ENCODE peak calls at places on chromosome 9, in five cellular contexts. One of them, this sample, is unnamed.

GRCh38 chr9:9747787-9748186 is 865.0 kb downstream of the PTPRD start:
- DNase-seq in upper lobe of right lung: no peak
- DNase-seq in left lung: no peak
- DNase-seq in heart right ventricle: no peak
- DNase-seq in CD8-positive, alpha-beta T cell: no peak
- DNase-seq in this sample: no peak

GRCh38 chr9:33233659-33234335 is 6.2 kb upstream of the SPINK4 start:
- DNase-seq in upper lobe of right lung: peak
- DNase-seq in left lung: peak
- DNase-seq in heart right ventricle: no peak
- DNase-seq in CD8-positive, alpha-beta T cell: no peak
- DNase-seq in this sample: no peak

GRCh38 chr9:33393581-33393980 is 8.8 kb downstream of the AQP7 start:
- DNase-seq in upper lobe of right lung: peak
- DNase-seq in left lung: peak
- DNase-seq in heart right ventricle: peak
- DNase-seq in CD8-positive, alpha-beta T cell: no peak
- DNase-seq in this sample: no peak

GRCh38 chr9:93636172-93636661 is 59.8 kb downstream of the PHF2 start:
- DNase-seq in upper lobe of right lung: peak
- DNase-seq in left lung: no peak
- DNase-seq in heart right ventricle: no peak
- DNase-seq in CD8-positive, alpha-beta T cell: no peak
- DNase-seq in this sample: no peak

GRCh38 chr9:113505963-113506624 is 42.6 kb downstream of the RGS3 start:
- DNase-seq in upper lobe of right lung: no peak
- DNase-seq in left lung: no peak
- DNase-seq in heart right ventricle: no peak
- DNase-seq in CD8-positive, alpha-beta T cell: no peak
- DNase-seq in this sample: no peak

GRCh38 chr9:86585422-86586143 is 231.4 kb upstream of the TUT7 start:
- DNase-seq in upper lobe of right lung: no peak
- DNase-seq in left lung: no peak
- DNase-seq in heart right ventricle: no peak
- DNase-seq in CD8-positive, alpha-beta T cell: no peak
- DNase-seq in this sample: no peak

GRCh38 chr9:4596165-4596922 is 65.8 kb upstream of the PLPP6 start:
- DNase-seq in upper lobe of right lung: no peak
- DNase-seq in left lung: no peak
- DNase-seq in heart right ventricle: peak
- DNase-seq in CD8-positive, alpha-beta T cell: peak
- DNase-seq in this sample: no peak

GRCh38 chr9:81146684-81147337 is 542.5 kb downstream of the TLE1 start:
- DNase-seq in upper lobe of right lung: no peak
- DNase-seq in left lung: no peak
- DNase-seq in heart right ventricle: no peak
- DNase-seq in CD8-positive, alpha-beta T cell: no peak
- DNase-seq in this sample: no peak

GRCh38 chr9:8628771-8629170 is 829.2 kb upstream of the DMAC1 start:
- DNase-seq in upper lobe of right lung: no peak
- DNase-seq in left lung: no peak
- DNase-seq in heart right ventricle: no peak
- DNase-seq in CD8-positive, alpha-beta T cell: no peak
- DNase-seq in this sample: no peak

GRCh38 chr9:95197692-95198271 is 119.7 kb downstream of the FANCC start:
- DNase-seq in upper lobe of right lung: no peak
- DNase-seq in left lung: no peak
- DNase-seq in heart right ventricle: no peak
- DNase-seq in CD8-positive, alpha-beta T cell: no peak
- DNase-seq in this sample: no peak

GRCh38 chr9:33737811-33738606 is 57.4 kb upstream of the PRSS3 start:
- DNase-seq in upper lobe of right lung: no peak
- DNase-seq in left lung: no peak
- DNase-seq in heart right ventricle: peak
- DNase-seq in CD8-positive, alpha-beta T cell: no peak
- DNase-seq in this sample: peak

GRCh38 chr9:138057726-138058125 is 180.1 kb downstream of the CACNA1B start:
- DNase-seq in upper lobe of right lung: peak
- DNase-seq in left lung: peak
- DNase-seq in heart right ventricle: no peak
- DNase-seq in CD8-positive, alpha-beta T cell: no peak
- DNase-seq in this sample: no peak

GRCh38 chr9:90909225-90909624 is 107.6 kb downstream of the SYK start:
- DNase-seq in upper lobe of right lung: no peak
- DNase-seq in left lung: no peak
- DNase-seq in heart right ventricle: no peak
- DNase-seq in CD8-positive, alpha-beta T cell: no peak
- DNase-seq in this sample: no peak

GRCh38 chr9:3526166-3526902 is 533 bp upstream of the RFX3 start:
- DNase-seq in upper lobe of right lung: peak
- DNase-seq in left lung: peak
- DNase-seq in heart right ventricle: peak
- DNase-seq in CD8-positive, alpha-beta T cell: peak
- DNase-seq in this sample: peak

GRCh38 chr9:133236291-133237071 is 27.4 kb upstream of the OBP2B start:
- DNase-seq in upper lobe of right lung: no peak
- DNase-seq in left lung: no peak
- DNase-seq in heart right ventricle: no peak
- DNase-seq in CD8-positive, alpha-beta T cell: no peak
- DNase-seq in this sample: no peak

GRCh38 chr9:88828018-88828417 is 163.2 kb upstream of the S1PR3 start:
- DNase-seq in upper lobe of right lung: no peak
- DNase-seq in left lung: no peak
- DNase-seq in heart right ventricle: no peak
- DNase-seq in CD8-positive, alpha-beta T cell: no peak
- DNase-seq in this sample: no peak

GRCh38 chr9:93652604-93653592 is 76.5 kb downstream of the PHF2 start:
- DNase-seq in upper lobe of right lung: peak
- DNase-seq in left lung: peak
- DNase-seq in heart right ventricle: no peak
- DNase-seq in CD8-positive, alpha-beta T cell: no peak
- DNase-seq in this sample: no peak

GRCh38 chr9:97508852-97509251 is 7.4 kb downstream of the TMOD1 start:
- DNase-seq in upper lobe of right lung: no peak
- DNase-seq in left lung: no peak
- DNase-seq in heart right ventricle: no peak
- DNase-seq in CD8-positive, alpha-beta T cell: no peak
- DNase-seq in this sample: no peak

GRCh38 chr9:133467101-133467500 is 7.3 kb downstream of the CACFD1 start:
- DNase-seq in upper lobe of right lung: no peak
- DNase-seq in left lung: no peak
- DNase-seq in heart right ventricle: no peak
- DNase-seq in CD8-positive, alpha-beta T cell: no peak
- DNase-seq in this sample: no peak

GRCh38 chr9:125233678-125234077 is 7.5 kb downstream of the HSPA5 start:
- DNase-seq in upper lobe of right lung: no peak
- DNase-seq in left lung: no peak
- DNase-seq in heart right ventricle: no peak
- DNase-seq in CD8-positive, alpha-beta T cell: no peak
- DNase-seq in this sample: no peak

GRCh38 chr9:69379250-69379982 is 54.4 kb downstream of the ENTREP1 start:
- DNase-seq in upper lobe of right lung: no peak
- DNase-seq in left lung: no peak
- DNase-seq in heart right ventricle: peak
- DNase-seq in CD8-positive, alpha-beta T cell: no peak
- DNase-seq in this sample: no peak

GRCh38 chr9:87157366-87158031 is 210.2 kb upstream of the GAS1 start:
- DNase-seq in upper lobe of right lung: no peak
- DNase-seq in left lung: no peak
- DNase-seq in heart right ventricle: no peak
- DNase-seq in CD8-positive, alpha-beta T cell: no peak
- DNase-seq in this sample: no peak

GRCh38 chr9:129665008-129665771 is at the start of gene PRRX2:
- DNase-seq in upper lobe of right lung: no peak
- DNase-seq in left lung: no peak
- DNase-seq in heart right ventricle: no peak
- DNase-seq in CD8-positive, alpha-beta T cell: peak
- DNase-seq in this sample: peak

GRCh38 chr9:84782228-84782866 is 112.8 kb downstream of the NTRK2 start:
- DNase-seq in upper lobe of right lung: no peak
- DNase-seq in left lung: no peak
- DNase-seq in heart right ventricle: peak
- DNase-seq in CD8-positive, alpha-beta T cell: no peak
- DNase-seq in this sample: no peak

GRCh38 chr9:87271696-87272477 is 225.8 kb upstream of the DAPK1 start:
- DNase-seq in upper lobe of right lung: no peak
- DNase-seq in left lung: no peak
- DNase-seq in heart right ventricle: no peak
- DNase-seq in CD8-positive, alpha-beta T cell: no peak
- DNase-seq in this sample: no peak

GRCh38 chr9:13688990-13689600 is 409.6 kb upstream of the MPDZ start:
- DNase-seq in upper lobe of right lung: no peak
- DNase-seq in left lung: no peak
- DNase-seq in heart right ventricle: peak
- DNase-seq in CD8-positive, alpha-beta T cell: no peak
- DNase-seq in this sample: no peak

GRCh38 chr9:104997536-104997935 is 69.6 kb upstream of the ABCA1 start:
- DNase-seq in upper lobe of right lung: no peak
- DNase-seq in left lung: no peak
- DNase-seq in heart right ventricle: no peak
- DNase-seq in CD8-positive, alpha-beta T cell: no peak
- DNase-seq in this sample: no peak

DNA sequence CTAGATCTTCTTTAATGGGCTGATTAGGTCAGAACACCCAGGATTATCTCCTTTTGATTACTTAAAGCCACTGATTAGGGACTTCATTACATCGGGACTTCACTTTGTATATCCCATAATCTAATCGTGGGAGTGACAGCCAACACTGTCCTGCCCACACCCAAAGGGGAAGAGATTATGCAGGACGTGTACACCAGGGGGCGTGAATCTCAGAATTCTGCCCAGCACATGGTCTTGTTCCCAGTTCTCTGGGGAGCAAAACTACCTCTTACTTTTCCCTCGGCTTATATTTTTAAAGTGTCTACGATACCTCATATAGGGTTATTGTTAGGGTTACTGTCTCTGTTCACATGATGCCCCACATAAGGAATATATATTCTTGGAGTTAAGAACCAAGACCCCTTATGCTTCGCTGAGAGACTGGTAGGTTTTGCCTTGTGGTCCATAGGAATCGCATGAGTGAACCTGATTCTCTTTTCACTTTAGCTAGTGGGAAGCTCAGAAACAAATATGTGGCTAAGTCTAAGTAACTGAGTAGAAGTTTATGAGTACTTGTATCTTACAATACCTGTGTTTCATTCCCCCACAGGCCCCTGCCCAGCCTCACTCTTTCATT is 192.7 kb downstream of the GNA14 start:
- DNase-seq in upper lobe of right lung: no peak
- DNase-seq in left lung: no peak
- DNase-seq in heart right ventricle: no peak
- DNase-seq in CD8-positive, alpha-beta T cell: peak
- DNase-seq in this sample: peak
- TF ChIP-seq CTCF in upper lobe of right lung: peak
- TF ChIP-seq CTCF in left lung: peak
- TF ChIP-seq CTCF in heart right ventricle: peak
- TF ChIP-seq CTCF in CD8-positive, alpha-beta T cell: peak
- TF ChIP-seq CTCF in this sample: peak

GRCh38 chr9:70576121-70576520 is 161.7 kb upstream of the KLF9 start:
- DNase-seq in upper lobe of right lung: no peak
- DNase-seq in left lung: no peak
- DNase-seq in heart right ventricle: no peak
- DNase-seq in CD8-positive, alpha-beta T cell: no peak
- DNase-seq in this sample: no peak

GRCh38 chr9:70579686-70580085 is 165.2 kb upstream of the KLF9 start:
- DNase-seq in upper lobe of right lung: no peak
- DNase-seq in left lung: no peak
- DNase-seq in heart right ventricle: no peak
- DNase-seq in CD8-positive, alpha-beta T cell: no peak
- DNase-seq in this sample: no peak

GRCh38 chr9:70577671-70578070 is 163.2 kb upstream of the KLF9 start:
- DNase-seq in upper lobe of right lung: no peak
- DNase-seq in left lung: no peak
- DNase-seq in heart right ventricle: no peak
- DNase-seq in CD8-positive, alpha-beta T cell: no peak
- DNase-seq in this sample: no peak

GRCh38 chr9:70580593-70581195 is 166.2 kb upstream of the KLF9 start:
- DNase-seq in upper lobe of right lung: no peak
- DNase-seq in left lung: no peak
- DNase-seq in heart right ventricle: no peak
- DNase-seq in CD8-positive, alpha-beta T cell: no peak
- DNase-seq in this sample: no peak

DNA sequence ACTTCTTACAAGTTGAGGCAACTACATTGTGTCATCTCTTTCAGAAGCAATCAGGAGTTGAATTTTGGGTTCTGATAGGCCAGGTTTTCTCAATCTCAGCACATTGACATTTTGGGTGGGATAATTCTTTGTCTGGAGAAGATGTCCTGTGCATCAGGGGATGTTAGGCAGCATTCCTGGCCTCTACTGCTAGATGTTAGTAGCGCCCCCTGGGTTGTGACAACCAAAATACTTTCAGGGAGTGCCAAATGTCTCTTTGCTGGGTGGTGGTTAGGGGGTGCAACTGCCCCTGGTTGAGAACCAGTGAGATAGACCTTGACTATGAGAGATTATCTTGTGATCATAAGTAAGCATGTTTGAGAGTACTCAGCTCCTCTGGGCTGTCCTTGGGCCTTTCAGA is 164.3 kb upstream of the KLF9 start:
- DNase-seq in upper lobe of right lung: no peak
- DNase-seq in left lung: no peak
- DNase-seq in heart right ventricle: no peak
- DNase-seq in CD8-positive, alpha-beta T cell: peak
- DNase-seq in this sample: no peak
- TF ChIP-seq CTCF in upper lobe of right lung: peak
- TF ChIP-seq CTCF in left lung: no peak
- TF ChIP-seq CTCF in heart right ventricle: no peak
- TF ChIP-seq CTCF in CD8-positive, alpha-beta T cell: no peak
- TF ChIP-seq CTCF in this sample: peak

GRCh38 chr9:136143215-136144001 is 24.7 kb upstream of the TMEM250 start:
- DNase-seq in upper lobe of right lung: no peak
- DNase-seq in left lung: no peak
- DNase-seq in heart right ventricle: no peak
- DNase-seq in CD8-positive, alpha-beta T cell: no peak
- DNase-seq in this sample: no peak
- TF ChIP-seq CTCF in upper lobe of right lung: peak
- TF ChIP-seq CTCF in left lung: no peak
- TF ChIP-seq CTCF in heart right ventricle: peak
- TF ChIP-seq CTCF in CD8-positive, alpha-beta T cell: no peak
- TF ChIP-seq CTCF in this sample: peak

DNA sequence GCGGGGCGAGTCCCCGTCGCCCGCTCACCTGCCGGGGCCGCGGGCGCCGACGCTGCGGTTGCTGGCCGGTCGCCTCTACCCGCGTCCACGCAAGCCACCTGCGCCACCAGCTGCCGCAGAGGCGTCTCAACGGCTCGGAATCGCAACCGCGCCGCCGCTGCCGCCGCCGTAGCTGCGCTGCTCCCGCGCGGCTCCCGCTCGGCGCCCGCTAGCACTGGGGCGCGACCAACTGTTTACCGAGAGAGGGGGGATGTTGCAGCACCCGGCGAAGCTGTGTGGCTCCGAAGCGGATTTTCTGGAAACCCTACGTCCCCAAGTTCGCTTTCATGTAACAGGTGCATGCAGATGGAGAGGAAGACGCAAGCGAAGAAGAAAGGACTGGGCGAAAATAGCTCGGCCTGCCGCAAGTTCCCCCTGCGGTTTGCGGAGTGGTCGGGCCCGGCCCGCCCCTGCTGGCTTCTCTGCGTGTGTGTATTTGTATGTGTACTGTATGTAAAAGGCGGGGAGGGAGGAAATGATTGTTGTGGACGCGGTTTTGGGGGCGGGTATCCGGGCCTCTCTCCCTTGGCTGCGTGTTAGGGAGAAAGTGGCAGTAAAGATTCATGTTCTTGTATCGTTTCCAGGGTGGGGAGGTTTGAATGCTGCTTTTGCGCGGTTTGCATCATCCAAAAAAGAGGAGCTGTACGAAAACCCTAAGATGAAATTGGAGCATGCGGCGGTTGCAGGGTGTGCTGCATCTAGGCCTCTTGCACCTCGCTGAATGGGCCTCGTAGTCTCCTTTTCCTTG is at the start of gene PSIP1:
- DNase-seq in upper lobe of right lung: peak
- DNase-seq in left lung: peak
- DNase-seq in heart right ventricle: peak
- DNase-seq in CD8-positive, alpha-beta T cell: peak
- DNase-seq in this sample: peak
- TF ChIP-seq CTCF in upper lobe of right lung: peak
- TF ChIP-seq CTCF in left lung: peak
- TF ChIP-seq CTCF in heart right ventricle: no peak
- TF ChIP-seq CTCF in CD8-positive, alpha-beta T cell: no peak
- TF ChIP-seq CTCF in this sample: no peak